ENCODE peak calls at places on chromosomes 1 and 21, in nine cellular contexts. H, E, O, Z, I, R, Y, P and J are unnamed samples.
A peak's percentile ranks its signal among the peaks of the same experiment; 100 is the strongest.

GRCh38 chr1:19866758-19867157 is 15.4 kb upstream of the OTUD3 start:
- DNase-seq in R (no peak), E (no peak), P (no peak), I (no peak), Y (no peak), H (no peak), Z (no peak), O (no peak), J (peak; percentile 38)

GRCh38 chr1:214426420-214426812 is 125.0 kb downstream of the PTPN14 start:
- DNase-seq in Y (no peak), Z (no peak), P (no peak), R (no peak), O (no peak), E (no peak), H (no peak), I (no peak), J (no peak)

GRCh38 chr1:67686272-67687197 is 1.5 kb downstream of the GADD45A start:
- DNase-seq in R (peak; percentile 54), E (peak; percentile 99), Z (peak; percentile 88), Y (peak; percentile 87), I (peak; percentile 94), H (peak; percentile 80), O (peak; percentile 82), P (peak; percentile 71), J (peak; percentile 95)

GRCh38 chr1:203986887-203987461 is 85.9 kb upstream of the SOX13 start:
- DNase-seq in H (no peak), E (no peak), Y (no peak), O (no peak), Z (no peak), P (no peak), I (peak; percentile 60), R (no peak), J (no peak)

GRCh38 chr1:84698151-84698651 is 7.9 kb upstream of the SSX2IP start:
- DNase-seq in Z (no peak), Y (no peak), O (no peak), I (no peak), E (peak; percentile 94), P (no peak), R (no peak), H (no peak), J (no peak)

GRCh38 chr1:151733126-151733525 is 11.8 kb downstream of the RIIAD1 start:
- DNase-seq in Y (no peak), O (no peak), E (no peak), R (no peak), I (no peak), H (no peak), Z (no peak), P (no peak), J (no peak)

GRCh38 chr21:45105906-45106485 is 31.6 kb downstream of the ADARB1 start:
- DNase-seq in O (no peak), E (no peak), R (no peak), I (no peak), Z (no peak), Y (no peak), H (no peak), P (no peak), J (no peak)

GRCh38 chr1:158007949-158008386 is 14.5 kb downstream of the KIRREL1 start:
- DNase-seq in H (no peak), P (peak; percentile 58), Y (no peak), O (no peak), Z (no peak), I (no peak), R (no peak), E (no peak), J (no peak)

GRCh38 chr1:111725192-111725591 is 14.0 kb downstream of the INKA2 start:
- DNase-seq in R (no peak), Y (peak; percentile 77), Z (no peak), I (peak; percentile 89), E (no peak), P (no peak), O (no peak), H (no peak), J (peak; percentile 72)

DNA sequence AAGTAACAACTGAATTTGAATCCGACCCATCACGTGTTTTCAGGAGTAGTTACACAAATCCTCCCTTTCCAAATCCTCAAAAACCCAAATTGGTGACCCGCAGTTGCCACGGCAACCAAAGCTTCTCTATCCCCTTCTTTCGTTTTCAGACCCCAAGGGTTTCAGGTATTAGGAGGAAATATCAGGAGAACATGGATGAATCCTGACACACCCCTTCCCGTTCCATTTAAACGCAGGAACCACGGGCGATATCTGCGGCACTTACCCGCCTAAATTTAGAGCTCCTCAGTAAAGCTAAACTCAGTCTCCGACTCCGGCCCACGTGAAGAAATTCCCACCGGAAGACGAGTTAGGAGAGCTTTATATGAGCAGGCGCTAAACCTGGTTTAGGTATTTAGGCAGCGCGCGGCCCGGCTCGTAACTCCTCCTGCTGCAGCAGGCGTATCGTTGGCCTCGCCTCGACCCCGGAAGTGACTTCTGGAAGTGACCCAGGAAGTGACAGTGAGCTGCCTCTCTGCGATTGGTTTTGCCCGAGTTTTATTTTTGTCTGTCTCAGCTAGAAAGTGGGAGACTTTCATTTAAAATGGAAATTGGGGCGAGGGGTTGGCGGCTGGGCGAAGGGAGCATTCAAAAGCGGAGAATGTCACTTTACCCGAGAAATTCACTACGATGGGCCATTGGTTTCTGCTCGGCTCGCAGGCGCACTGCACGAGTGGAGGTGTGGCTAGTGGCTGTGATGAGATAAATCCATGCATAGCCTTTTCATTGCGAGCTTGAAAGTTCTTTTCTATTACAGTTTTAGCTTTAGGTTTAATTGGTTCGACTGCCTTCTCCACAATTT is at the start of gene TAF1A:
- DNase-seq in Z (peak; percentile 82), I (peak; percentile 96), O (peak; percentile 87), E (peak; percentile 74), Y (peak; percentile 88), R (peak; percentile 84), H (peak; percentile 92), P (peak; percentile 88), J (peak; percentile 78)
- TF ChIP-seq POLR2A in Z (no peak), I (no peak), O (no peak), E (no peak), Y (no peak), R (no peak), H (peak; percentile 41), P (peak; percentile 26), J (no peak)

GRCh38 chr1:167208624-167208976 is 12.1 kb upstream of the POU2F1 start:
- DNase-seq in H (no peak), R (no peak), Y (no peak), I (no peak), Z (no peak), O (no peak), P (no peak), E (no peak), J (no peak)
- H3K9me3 ChIP-seq in H (peaks cover 7% of the 10 kb centered on the region), R (peaks cover 27% of the 10 kb centered on the region), Y (peaks cover 6% of the 10 kb centered on the region), I (peaks cover 9% of the 10 kb centered on the region), Z (no peaks in the 10 kb centered on the region), O (no peaks in the 10 kb centered on the region), P (no peaks in the 10 kb centered on the region), E (peaks cover 2% of the 10 kb centered on the region), J (no peaks in the 10 kb centered on the region)

GRCh38 chr1:26692793-26693490 is 2.9 kb upstream of the ARID1A start:
- DNase-seq in Z (peak; percentile 96), P (peak; percentile 91), O (peak; percentile 94), Y (peak; percentile 94), R (peak; percentile 94), I (peak; percentile 96), E (peak; percentile 99), H (peak; percentile 97), J (peak; percentile 97)
- TF ChIP-seq POLR2A in Z (no peak), P (peak; percentile 68), O (no peak), Y (no peak), R (peak; percentile 50), I (peak; percentile 53), E (peak; percentile 58), H (peak; percentile 11), J (peak; percentile 17)

DNA sequence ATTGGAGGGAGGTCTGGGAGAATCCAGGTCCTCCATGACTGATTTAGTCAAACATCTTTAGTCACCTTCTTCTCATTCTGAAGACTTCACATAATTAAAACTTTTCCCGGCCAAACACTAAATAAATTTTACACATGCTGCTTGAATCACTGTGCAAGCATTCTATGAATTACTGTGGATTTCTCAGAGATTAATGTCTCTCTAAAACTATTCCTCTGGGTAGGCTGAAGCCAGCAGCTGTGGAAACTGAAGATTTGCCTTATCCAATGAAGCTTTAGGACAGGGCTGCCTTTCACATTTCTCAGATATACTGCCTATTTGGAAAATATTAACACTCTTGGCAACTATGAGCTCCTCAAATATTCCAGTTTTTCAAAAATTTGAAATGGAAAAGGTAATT is 61.7 kb downstream of the JMJD4 start:
- DNase-seq in R (no peak), H (no peak), O (no peak), E (no peak), P (no peak), Z (no peak), I (no peak), Y (no peak), J (no peak)
- H3K9me3 ChIP-seq in R (peaks cover 96% of the 10 kb centered on the region), H (peaks cover 80% of the 10 kb centered on the region), O (peaks cover 36% of the 10 kb centered on the region), E (peaks cover 25% of the 10 kb centered on the region), P (peaks cover 5% of the 10 kb centered on the region), Z (no peaks in the 10 kb centered on the region), I (peaks cover 89% of the 10 kb centered on the region), Y (peaks cover 90% of the 10 kb centered on the region), J (no peaks in the 10 kb centered on the region)

GRCh38 chr1:161725888-161726630 is 4.7 kb downstream of the FCRLB start:
- DNase-seq in I (no peak), Y (peak; percentile 78), Z (peak; percentile 33), E (peak; percentile 38), O (peak; percentile 48), H (peak; percentile 40), P (peak; percentile 69), R (no peak), J (peak; percentile 3)
- TF ChIP-seq POLR2A in I (no peak), Y (no peak), Z (no peak), E (no peak), O (no peak), H (no peak), P (no peak), R (no peak), J (no peak)

DNA sequence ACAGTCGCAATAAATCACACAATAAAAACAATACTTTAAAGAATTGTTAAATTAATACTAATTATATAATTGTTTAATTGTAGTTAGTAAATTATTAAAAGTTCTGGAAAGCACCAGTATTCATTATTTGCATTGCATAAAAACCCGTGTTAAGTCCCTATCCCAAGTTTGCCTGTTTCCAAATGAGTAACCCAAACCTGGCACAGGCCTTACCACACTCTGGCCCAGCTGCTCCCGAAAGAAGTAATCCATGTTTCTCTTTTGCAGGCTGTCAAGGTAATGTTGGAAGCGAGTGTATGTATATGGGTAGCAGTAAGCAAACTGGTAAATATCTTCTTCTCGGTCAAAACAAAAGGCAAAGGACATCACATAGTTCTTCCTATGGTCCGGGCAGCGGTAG is 268.7 kb upstream of the BEND5 start:
- DNase-seq in R (no peak), E (no peak), P (no peak), O (no peak), Y (no peak), I (no peak), Z (no peak), H (no peak), J (no peak)
- H3K9me3 ChIP-seq in R (no peaks in the 10 kb centered on the region), E (peaks cover 7% of the 10 kb centered on the region), P (no peaks in the 10 kb centered on the region), O (no peaks in the 10 kb centered on the region), Y (no peaks in the 10 kb centered on the region), I (no peaks in the 10 kb centered on the region), Z (no peaks in the 10 kb centered on the region), H (no peaks in the 10 kb centered on the region), J (no peaks in the 10 kb centered on the region)